ENCODE peak calls at places on chromosomes 4 and X, in four cellular contexts. U is GM23248, Q is fibroblast of lung, D is neural progenitor cell. W is an unnamed sample.
A peak's percentile ranks its signal among the peaks of the same experiment; 100 is the strongest.

GRCh38 chrX:85004255-85004654 is 578 bp downstream of the APOOL start:
- DNase-seq in U (peak; percentile 59), Q (peak; percentile 12), D (no peak), W (peak; percentile 30)

GRCh38 chrX:110836982-110837381 is 41.4 kb upstream of the CHRDL1 start:
- DNase-seq in U (no peak), Q (no peak), D (peak; percentile 77), W (no peak)

GRCh38 chr4:64911846-64912245 is 502.6 kb upstream of the TECRL start:
- DNase-seq in U (no peak), Q (no peak), D (peak; percentile 52), W (no peak)

GRCh38 chrX:87376896-87377295 is 140.7 kb upstream of the KLHL4 start:
- DNase-seq in U (no peak), Q (no peak), D (no peak), W (no peak)

GRCh38 chr4:170386511-170386910 is 296.8 kb upstream of the AADAT start:
- DNase-seq in U (peak; percentile 8), Q (no peak), D (no peak), W (no peak)

GRCh38 chrX:136157187-136157586 is 9.9 kb downstream of the FHL1 start:
- DNase-seq in U (no peak), Q (peak; percentile 42), D (no peak), W (peak; percentile 26)

GRCh38 chrX:65723706-65724105 is 56.3 kb downstream of the MSN start:
- DNase-seq in U (peak; percentile 38), Q (no peak), D (no peak), W (peak; percentile 39)

GRCh38 chrX:43969504-43970501 is 3.4 kb downstream of the NDP start:
- DNase-seq in U (peak; percentile 57), Q (no peak), D (peak; percentile 79), W (peak; percentile 4)

GRCh38 chr4:6404611-6405416 is 67.6 kb downstream of the PPP2R2C start:
- DNase-seq in U (no peak), Q (no peak), D (peak; percentile 73), W (no peak)

GRCh38 chrX:143632625-143633387 is 3.1 kb downstream of the SLITRK4 start:
- DNase-seq in U (no peak), Q (peak; percentile 37), D (peak; percentile 2), W (no peak)

GRCh38 chr4:1740021-1740545 is 18.8 kb downstream of the TACC3 start:
- DNase-seq in U (no peak), Q (no peak), D (no peak), W (no peak)

GRCh38 chr4:88841635-88842034 is 144.0 kb upstream of the NAP1L5 start:
- DNase-seq in U (peak; percentile 44), Q (no peak), D (no peak), W (peak; percentile 69)

GRCh38 chr4:88843067-88843723 is 145.6 kb upstream of the NAP1L5 start:
- DNase-seq in U (peak; percentile 27), Q (peak; percentile 57), D (no peak), W (no peak)

DNA sequence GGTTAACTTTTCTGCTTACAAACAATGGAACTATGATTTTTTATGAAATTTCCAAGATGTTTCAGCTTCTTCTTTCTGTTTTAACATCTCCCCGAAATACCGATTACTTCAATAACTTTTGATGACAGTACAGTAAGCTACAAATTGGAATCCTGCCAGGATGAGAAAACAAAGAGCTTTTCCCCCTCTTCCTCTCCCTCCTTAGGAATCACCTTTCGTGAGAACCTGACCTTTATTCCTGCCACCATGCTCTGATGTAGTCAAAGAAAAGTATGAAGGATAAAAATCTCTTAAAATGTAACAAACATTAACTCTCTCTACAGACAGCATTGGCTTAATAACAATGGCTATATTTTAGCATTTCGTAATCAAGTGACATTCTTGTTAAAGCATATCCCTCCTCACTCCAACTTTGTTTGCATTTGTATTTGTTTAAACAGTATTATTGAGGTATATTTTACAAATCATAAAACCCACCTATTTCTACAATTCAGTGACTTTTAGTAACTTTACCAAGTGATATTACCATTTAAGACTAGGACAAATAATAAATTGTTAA is 148.7 kb upstream of the NAP1L5 start:
- DNase-seq in U (no peak), Q (peak; percentile 55), D (no peak), W (peak; percentile 30)
- H3K9ac ChIP-seq in U (no peak overlapping the region), Q (no peak overlapping the region), D (no peak overlapping the region), W (no peak overlapping the region)

GRCh38 chrX:3317191-3317718 is 29.2 kb downstream of the MXRA5 start:
- DNase-seq in U (no peak), Q (no peak), D (no peak), W (no peak)

GRCh38 chrX:3320471-3321046 is 25.9 kb downstream of the MXRA5 start:
- DNase-seq in U (no peak), Q (no peak), D (no peak), W (no peak)
- H3K9ac ChIP-seq in U (no peak overlapping the region), Q (no peak overlapping the region), D (no peak overlapping the region), W (no peak overlapping the region)

GRCh38 chrX:12792711-12793110 is 1.5 kb downstream of the PRPS2 start:
- DNase-seq in U (no peak), Q (no peak), D (no peak), W (no peak)

GRCh38 chrX:12790878-12791252 is 347 bp upstream of the PRPS2 start:
- DNase-seq in U (no peak), Q (no peak), D (no peak), W (no peak)

GRCh38 chrX:12789976-12790375 is 1.2 kb upstream of the PRPS2 start:
- DNase-seq in U (no peak), Q (no peak), D (no peak), W (no peak)

GRCh38 chrX:12788645-12789044 is 2.6 kb upstream of the PRPS2 start:
- DNase-seq in U (no peak), Q (no peak), D (no peak), W (no peak)

DNA sequence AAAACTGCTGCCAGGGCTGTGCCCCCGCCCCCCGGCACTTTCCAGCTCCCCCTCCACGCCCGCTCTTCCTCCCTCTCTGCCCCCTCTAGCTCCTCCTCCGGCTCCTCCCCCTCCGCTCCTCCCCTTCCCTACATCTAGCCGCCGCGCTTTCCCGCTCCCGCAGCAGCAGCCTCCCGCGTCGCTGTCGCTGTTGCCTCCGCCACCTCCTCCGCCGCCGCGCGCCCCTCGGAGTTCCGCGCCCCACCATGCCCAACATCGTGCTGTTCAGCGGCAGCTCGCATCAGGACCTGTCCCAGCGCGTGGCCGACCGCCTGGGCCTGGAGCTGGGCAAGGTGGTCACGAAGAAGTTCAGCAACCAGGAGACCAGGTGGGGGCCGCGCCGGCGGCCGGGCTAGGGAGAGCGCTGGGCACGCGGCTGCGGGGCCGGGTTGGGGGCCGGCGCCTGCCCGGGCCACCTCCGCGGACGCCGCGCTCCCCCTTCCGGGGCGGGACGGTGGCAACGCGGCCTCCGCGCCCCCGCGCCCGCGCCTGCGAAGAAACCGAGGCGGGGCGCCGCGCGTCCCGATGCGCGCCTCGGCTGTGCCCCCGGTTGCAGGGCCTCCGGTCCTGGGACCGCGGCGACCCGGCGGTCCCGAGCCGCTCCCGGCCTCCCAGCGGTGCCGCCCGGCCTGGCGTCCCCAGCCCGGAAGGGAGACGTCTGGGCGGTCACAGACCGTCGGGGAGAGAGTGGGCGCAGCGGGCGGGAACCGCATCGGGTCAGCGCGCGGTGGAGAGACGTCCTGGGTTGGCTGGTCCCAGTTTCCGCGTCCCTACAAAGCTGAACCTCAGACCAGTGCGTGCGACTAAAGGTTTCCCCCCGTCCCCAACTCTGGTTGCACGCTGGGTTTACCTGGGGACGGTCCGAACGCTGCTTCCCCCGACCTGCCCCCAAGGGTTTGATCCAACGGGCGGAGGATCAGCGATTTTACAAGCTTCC is at the start of gene PRPS2:
- DNase-seq in U (peak; percentile 56), Q (peak; percentile 36), D (peak; percentile 80), W (peak; percentile 67)
- H3K9ac ChIP-seq in U (peak within 1 kb of the TSS; percentile 77), Q (peak within 1 kb of the TSS; percentile 50), D (no peak within 1 kb of the TSS), W (peak within 1 kb of the TSS; percentile 73)

GRCh38 chr4:8290701-8290970 is 21.1 kb downstream of the HTRA3 start:
- DNase-seq in U (no peak), Q (no peak), D (no peak), W (no peak)

GRCh38 chr4:8293131-8293975 is 23.8 kb downstream of the HTRA3 start:
- DNase-seq in U (no peak), Q (no peak), D (no peak), W (no peak)

GRCh38 chr4:8292388-8293107 is 23.0 kb downstream of the HTRA3 start:
- DNase-seq in U (no peak), Q (no peak), D (no peak), W (no peak)

GRCh38 chr4:8291036-8291682 is 21.6 kb downstream of the HTRA3 start:
- DNase-seq in U (no peak), Q (no peak), D (no peak), W (no peak)

GRCh38 chr4:8291701-8292387 is 22.3 kb downstream of the HTRA3 start:
- DNase-seq in U (no peak), Q (no peak), D (no peak), W (no peak)
- H3K9ac ChIP-seq in U (no peak overlapping the region), Q (no peak overlapping the region), D (no peak overlapping the region), W (no peak overlapping the region)

DNA sequence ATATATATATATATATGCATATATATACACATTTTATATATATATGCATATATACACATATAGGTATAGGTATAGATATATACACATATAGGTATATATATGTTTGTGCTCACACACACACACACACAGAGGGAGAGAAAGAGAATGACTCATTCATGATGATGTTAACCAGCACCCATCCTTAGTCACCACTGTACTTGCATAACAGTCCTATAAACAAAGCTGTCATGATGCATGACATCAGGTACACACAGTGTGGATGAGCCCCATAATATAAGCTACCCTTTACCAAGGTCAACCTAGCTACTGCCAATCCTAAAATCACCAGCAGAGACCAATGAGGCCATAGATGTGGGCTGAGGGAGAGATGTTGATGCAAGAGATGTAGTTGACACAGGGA is 1408.0 kb downstream of the RAPGEF2 start:
- DNase-seq in U (peak; percentile 0), Q (no peak), D (no peak), W (no peak)
- H3K9ac ChIP-seq in U (no peak overlapping the region), Q (no peak overlapping the region), D (no peak overlapping the region), W (no peak overlapping the region)

DNA sequence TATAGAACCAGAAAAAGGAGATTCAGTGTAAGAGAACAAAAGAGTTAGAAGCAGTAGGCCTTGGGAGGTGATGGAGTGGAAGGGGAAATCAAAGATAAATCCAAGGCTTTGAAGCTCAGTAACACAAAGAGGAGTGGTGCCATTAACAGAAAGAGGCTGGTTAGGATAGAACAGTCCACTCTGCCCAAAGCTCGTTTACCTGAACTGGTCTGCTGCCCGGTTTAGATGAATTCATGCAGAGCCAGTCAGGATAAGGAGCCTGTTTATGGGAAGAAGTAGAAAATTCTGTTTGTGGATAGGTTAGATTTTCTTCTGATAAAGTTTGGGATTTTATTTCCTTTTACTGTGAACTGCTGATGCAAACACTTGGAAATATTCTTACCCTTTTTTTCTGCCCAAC is 80.6 kb downstream of the HMGB2 start:
- DNase-seq in U (no peak), Q (no peak), D (no peak), W (no peak)
- H3K9ac ChIP-seq in U (no peak overlapping the region), Q (no peak overlapping the region), D (no peak overlapping the region), W (no peak overlapping the region)

GRCh38 chr4:84051728-84052127 is 447.4 kb downstream of the NKX6-1 start:
- DNase-seq in U (no peak), Q (no peak), D (peak; percentile 62), W (no peak)

GRCh38 chr4:84050014-84050413 is 449.1 kb downstream of the NKX6-1 start:
- DNase-seq in U (no peak), Q (no peak), D (peak; percentile 26), W (no peak)
- H3K9ac ChIP-seq in U (no peak overlapping the region), Q (no peak overlapping the region), D (no peak overlapping the region), W (no peak overlapping the region)

W was measured in adipocyte.